ENCODE peak calls at places on chromosomes 3 and 15, in seven cellular contexts. D, B, P, F, T, J and A are unnamed samples.

GRCh38 chr3:111351334-111351733 is 190.7 kb upstream of the CD96 start:
- DNase-seq in T (no peak), J (no peak), B (no peak), D (peak), F (no peak), P (peak), A (no peak)

GRCh38 chr3:160580938-160581337 is 15.6 kb upstream of the KPNA4 start:
- DNase-seq in D (no peak), J (no peak), F (no peak), B (no peak), T (no peak), P (no peak), A (no peak)

GRCh38 chr3:183697610-183698317 is at the start of gene YEATS2:
- DNase-seq in F (peak), B (no peak), J (peak), D (peak), P (peak), T (peak), A (peak)

GRCh38 chr3:108468577-108468976 is 41.8 kb downstream of the MYH15 start:
- DNase-seq in T (no peak), P (no peak), D (no peak), B (no peak), F (no peak), J (no peak), A (no peak)

GRCh38 chr3:9649791-9650521 is 651 bp downstream of the MTMR14 start:
- DNase-seq in J (no peak), P (no peak), B (no peak), D (no peak), F (no peak), T (peak), A (peak)

GRCh38 chr15:56208185-56208584 is 35.5 kb downstream of the RFX7 start:
- DNase-seq in J (no peak), T (no peak), F (no peak), B (no peak), P (no peak), D (no peak), A (no peak)

GRCh38 chr3:196666001-196666867 is 26.7 kb downstream of the NRROS start:
- DNase-seq in D (peak), P (no peak), J (peak), F (no peak), B (no peak), T (no peak), A (no peak)

GRCh38 chr3:160340351-160340750 is 58.7 kb downstream of the IFT80 start:
- DNase-seq in T (no peak), J (peak), B (no peak), F (no peak), D (no peak), P (no peak), A (no peak)

GRCh38 chr15:79376383-79376782 is 55.8 kb upstream of the MINAR1 start:
- DNase-seq in F (no peak), D (no peak), P (no peak), T (no peak), B (no peak), J (no peak), A (no peak)